ENCODE peak calls at places on chromosomes 1 and 21, in six cellular contexts. F, E, J, T, P and B are unnamed samples.

GRCh38 chr1:238562376-238562775 is 671.7 kb upstream of the ZP4 start:
- DNase-seq in P (peak), E (peak), J (no peak), T (no peak), F (no peak), B (no peak)

GRCh38 chr1:233359431-233359830 is 31.9 kb downstream of the MAP3K21 start:
- DNase-seq in F (no peak), J (no peak), T (no peak), E (no peak), P (no peak), B (no peak)

GRCh38 chr1:198001776-198002408 is 84.7 kb downstream of the LHX9 start:
- DNase-seq in T (no peak), P (no peak), J (no peak), E (peak), F (no peak), B (no peak)

GRCh38 chr1:166796620-166797236 is 42.5 kb upstream of the POGK start:
- DNase-seq in F (no peak), E (no peak), T (no peak), J (no peak), P (no peak), B (no peak)

GRCh38 chr1:34774967-34775366 is 6.0 kb upstream of the GJB3 start:
- DNase-seq in F (no peak), E (no peak), J (no peak), P (no peak), T (no peak), B (no peak)

GRCh38 chr21:34630536-34631143 is 15.7 kb upstream of the RCAN1 start:
- DNase-seq in T (no peak), E (peak), J (no peak), P (peak), F (no peak), B (no peak)

GRCh38 chr1:95035536-95035935 is 37.2 kb downstream of the ALG14 start:
- DNase-seq in P (peak), F (no peak), J (no peak), T (no peak), E (peak), B (no peak)

GRCh38 chr1:36771222-36771621 is 263.1 kb downstream of the GRIK3 start:
- DNase-seq in E (no peak), P (no peak), J (no peak), T (peak), F (no peak), B (no peak)

GRCh38 chr21:44920694-44921604 is at the start of gene ITGB2:
- DNase-seq in F (peak), J (peak), T (peak), E (no peak), P (no peak), B (no peak)

GRCh38 chr1:93177991-93178390 is 2.2 kb downstream of the TMED5 start:
- DNase-seq in J (no peak), E (peak), P (peak), F (no peak), T (no peak), B (no peak)

GRCh38 chr1:172697463-172698100 is 38.7 kb downstream of the FASLG start:
- DNase-seq in E (no peak), P (no peak), J (no peak), T (no peak), F (no peak), B (no peak)

GRCh38 chr1:96416111-96416595 is 305.4 kb upstream of the PTBP2 start:
- DNase-seq in F (no peak), T (no peak), P (peak), J (no peak), E (peak), B (no peak)

GRCh38 chr1:94754101-94754500 is 66.1 kb upstream of the SLC44A3 start:
- DNase-seq in T (no peak), F (no peak), P (no peak), E (no peak), J (no peak), B (no peak)

GRCh38 chr1:22930235-22930912 is 42.3 kb downstream of the LACTBL1 start:
- DNase-seq in P (peak), E (peak), J (peak), T (peak), F (peak), B (no peak)

GRCh38 chr1:77143529-77144121 is 75.6 kb downstream of the PIGK start:
- DNase-seq in E (peak), P (peak), T (no peak), F (no peak), J (no peak), B (no peak)
- TF ChIP-seq CTCF in E (peak), P (peak), T (peak), F (no peak), J (peak), B (peak)

DNA sequence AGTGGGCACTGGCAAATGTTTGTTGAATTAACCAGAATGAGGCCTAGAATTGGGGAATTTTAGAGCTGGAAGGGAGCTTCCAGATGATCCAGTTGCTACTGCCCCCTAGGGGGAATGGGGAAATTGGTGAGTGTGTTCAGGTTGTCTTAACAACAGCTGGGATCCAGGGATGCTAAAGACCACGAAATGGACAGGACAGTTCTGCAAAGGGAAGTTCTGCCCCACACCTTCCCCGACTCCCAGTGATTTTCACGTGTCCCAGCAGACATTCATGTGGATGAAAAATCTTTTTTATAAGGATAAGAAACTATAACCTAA is 33.9 kb downstream of the TRIM62 start:
- DNase-seq in T (no peak), J (no peak), F (no peak), E (peak), P (peak), B (no peak)
- TF ChIP-seq CTCF in T (no peak), J (no peak), F (no peak), E (peak), P (peak), B (peak)

GRCh38 chr1:116737020-116737854 is 17.0 kb upstream of the CD2 start:
- DNase-seq in P (peak), E (peak), T (no peak), F (peak), J (no peak), B (no peak)
- TF ChIP-seq CTCF in P (peak), E (peak), T (peak), F (peak), J (peak), B (peak)

GRCh38 chr1:150515328-150516049 is at the start of gene FALEC:
- DNase-seq in E (peak), F (peak), T (peak), P (peak), J (peak), B (peak)
- TF ChIP-seq CTCF in E (no peak), F (no peak), T (no peak), P (no peak), J (no peak), B (peak)

DNA sequence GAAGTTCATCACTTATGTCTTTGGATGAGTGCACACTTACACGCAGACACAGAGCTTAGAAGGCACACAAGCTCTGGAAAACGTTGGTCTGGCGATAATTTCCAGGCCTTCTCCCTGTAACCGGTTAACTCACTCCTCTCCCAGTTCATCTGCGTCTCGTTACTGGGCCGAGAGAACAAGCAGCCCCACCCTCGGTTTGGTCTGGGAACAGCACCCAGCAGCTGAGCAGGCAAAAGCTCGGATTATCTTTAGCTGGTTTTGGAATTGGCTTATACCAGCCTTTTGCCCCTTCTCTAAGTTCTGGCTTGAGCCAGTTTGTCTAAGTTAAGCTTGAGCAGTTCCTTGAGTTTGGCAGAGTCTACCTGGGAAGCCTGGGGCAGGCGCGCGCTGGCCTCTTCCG is 27.3 kb upstream of the COL6A1 start:
- DNase-seq in E (no peak), J (no peak), T (no peak), P (peak), F (no peak), B (no peak)
- TF ChIP-seq CTCF in E (peak), J (peak), T (no peak), P (peak), F (no peak), B (no peak)

DNA sequence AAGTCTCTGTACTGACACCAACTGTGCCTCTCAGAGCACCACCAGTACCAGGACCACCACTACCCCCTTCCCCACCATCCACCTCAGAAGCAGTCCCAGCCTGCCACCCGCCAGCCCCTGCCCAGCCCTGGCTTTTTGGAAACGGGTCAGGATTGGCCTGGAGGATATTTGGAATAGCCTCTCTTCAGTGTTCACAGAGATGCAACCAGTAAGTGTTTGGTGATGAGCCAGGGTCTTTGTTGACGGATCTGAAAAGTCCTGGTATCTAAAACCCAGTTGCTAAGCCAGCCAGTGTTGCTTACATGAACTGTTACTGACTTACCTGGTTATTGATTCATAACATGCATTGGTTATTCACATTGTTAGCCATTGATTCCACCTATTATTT is 1.1 kb downstream of the C1orf56 start:
- DNase-seq in E (no peak), J (no peak), P (no peak), F (no peak), T (no peak), B (no peak)
- TF ChIP-seq CTCF in E (no peak), J (no peak), P (no peak), F (peak), T (no peak), B (peak)

GRCh38 chr1:179369751-179370341 is 4.1 kb downstream of the AXDND1 start:
- DNase-seq in F (no peak), T (no peak), P (peak), E (peak), J (no peak), B (no peak)
- TF ChIP-seq CTCF in F (peak), T (peak), P (peak), E (peak), J (peak), B (peak)

GRCh38 chr1:19585507-19585906 is 58.6 kb upstream of the NBL1 start:
- DNase-seq in T (no peak), J (no peak), E (no peak), F (no peak), P (no peak), B (no peak)

GRCh38 chr1:19577001-19577400 is 67.1 kb upstream of the NBL1 start:
- DNase-seq in T (peak), P (peak), F (no peak), E (peak), J (no peak), B (no peak)

DNA sequence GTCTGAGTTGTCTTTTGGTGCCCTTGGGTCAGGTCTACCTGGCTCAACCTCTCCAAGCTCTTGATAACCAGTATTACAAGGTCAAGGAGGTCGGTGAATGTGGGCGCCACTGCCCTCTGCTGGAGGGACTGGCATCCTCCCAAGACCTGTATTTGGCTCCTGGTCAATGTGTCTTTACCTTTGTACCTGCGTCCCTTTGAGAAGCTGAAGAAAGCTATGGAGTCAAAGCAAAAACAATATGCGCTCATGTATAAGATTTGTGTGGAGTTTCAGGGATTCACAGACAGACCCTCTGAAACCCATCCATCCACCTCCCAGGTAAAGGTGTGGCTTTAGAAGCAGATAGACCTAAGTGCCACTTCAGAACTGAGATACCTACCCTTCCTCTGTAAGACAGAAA is 61.8 kb upstream of the NBL1 start:
- DNase-seq in T (peak), F (peak), E (no peak), J (peak), P (peak), B (no peak)
- TF ChIP-seq CTCF in T (peak), F (peak), E (peak), J (peak), P (peak), B (peak)